ENCODE peak calls at places on chromosomes 4 and X, in five cellular contexts. E, M, W, C and U are unnamed samples.

GRCh38 chr4:156378053-156378665 is 424.5 kb upstream of the CTSO start:
- DNase-seq in E (peak; percentile 71), M (peak; percentile 44), W (peak; percentile 35), C (peak; percentile 21), U (no peak)

GRCh38 chr4:6355052-6355451 is 85.4 kb downstream of the WFS1 start:
- DNase-seq in E (no peak), M (no peak), W (no peak), C (no peak), U (no peak)

GRCh38 chr4:3252831-3253641 is 4.1 kb downstream of the MSANTD1 start:
- DNase-seq in E (no peak), M (peak; percentile 27), W (no peak), C (peak; percentile 15), U (no peak)

GRCh38 chr4:2742823-2743517 is 13.2 kb downstream of the TNIP2 start:
- DNase-seq in E (no peak), M (no peak), W (no peak), C (no peak), U (peak; percentile 48)

GRCh38 chr4:183444953-183445543 is 612 bp downstream of the CDKN2AIP start:
- DNase-seq in E (no peak), M (no peak), W (peak; percentile 26), C (peak; percentile 63), U (peak; percentile 75)

GRCh38 chrX:64975491-64975890 is 759 bp downstream of the ZC4H2 start:
- DNase-seq in E (no peak), M (peak; percentile 41), W (peak; percentile 17), C (peak; percentile 21), U (no peak)

GRCh38 chrX:18010251-18010650 is 149.2 kb upstream of the RAI2 start:
- DNase-seq in E (no peak), M (no peak), W (no peak), C (no peak), U (no peak)

GRCh38 chr4:119025916-119026661 is 109.5 kb upstream of the MYOZ2 start:
- DNase-seq in E (peak; percentile 93), M (no peak), W (peak; percentile 61), C (peak; percentile 54), U (no peak)

GRCh38 chrX:48606091-48606490 is 8.8 kb downstream of the WDR13 start:
- DNase-seq in E (no peak), M (no peak), W (no peak), C (no peak), U (no peak)

GRCh38 chrX:147749308-147749707 is 162.4 kb upstream of the FMR1 start:
- DNase-seq in E (no peak), M (no peak), W (no peak), C (no peak), U (no peak)

GRCh38 chrX:38561126-38561868 is at the start of gene TSPAN7:
- DNase-seq in E (peak; percentile 40), M (peak; percentile 70), W (peak; percentile 59), C (peak; percentile 78), U (peak; percentile 82)

GRCh38 chr4:3462790-3463415 is at the start of gene DOK7:
- DNase-seq in E (no peak), M (no peak), W (no peak), C (peak; percentile 54), U (no peak)

GRCh38 chrX:100098660-100099375 is 311.3 kb downstream of the PCDH19 start:
- DNase-seq in E (no peak), M (no peak), W (no peak), C (no peak), U (no peak)